ENCODE peak calls at places on chromosomes 4 and X, in eight cellular contexts. I is stimulated activated CD8-positive, alpha-beta memory T cell treated with anti-CD3 and anti-CD28 coated beads, Interleukin-7, amount 100 ng/mL, for 1 hour; E is epithelial cell of proximal tubule; U is OCI-LY7; A is HL-60; L is stimulated activated naive CD8-positive, alpha-beta T cell treated with anti-CD3 and anti-CD28 coated beads, Interleukin-15, Interleukin-2, amounts not matched to agents 100 U/mL and 50 U/mL, for 24 hours; X is activated T-helper 2 cell treated with anti-CD3 and anti-CD28 coated beads, Interferon-gamma antibody, Interleukin-2, Interleukin-4, amounts not matched to agents 10 μg/mL and 5 μg/mL and 100 μg/mL, durations not matched to agents 14 hours and 24 hours and 36 hours; Z is NCI-H510A treated with DMSO at 0.1 percent for 48 hours. S is an unnamed sample.

GRCh38 chr4:1001561-1002130 is 8.4 kb upstream of the SLC26A1 start:
- DNase-seq in E (no peak), A (no peak), X (no peak), U (no peak), L (no peak), Z (no peak), I (no peak), S (no peak)

GRCh38 chrX:20315140-20315539 is 48.4 kb upstream of the RPS6KA3 start:
- DNase-seq in X (no peak), L (no peak), Z (no peak), U (peak; percentile 75), E (no peak), I (no peak), A (peak; percentile 31), S (no peak)

GRCh38 chrX:53086464-53086863 is 4.3 kb downstream of the TSPYL2 start:
- DNase-seq in Z (no peak), U (no peak), I (no peak), A (no peak), E (no peak), X (no peak), L (no peak), S (peak; percentile 6)

GRCh38 chrX:38110231-38110630 is 103.9 kb downstream of the SYTL5 start:
- DNase-seq in L (no peak), Z (no peak), A (no peak), U (no peak), I (no peak), X (no peak), E (no peak), S (no peak)

GRCh38 chrX:123361371-123361770 is 177.3 kb downstream of the GRIA3 start:
- DNase-seq in Z (no peak), E (no peak), A (no peak), I (no peak), L (no peak), X (no peak), U (no peak), S (no peak)

GRCh38 chr4:168076989-168077725 is 15.2 kb upstream of the ANXA10 start:
- DNase-seq in Z (peak; percentile 44), E (peak; percentile 12), U (peak; percentile 52), I (no peak), L (peak; percentile 59), A (peak; percentile 11), X (peak; percentile 8), S (no peak)

GRCh38 chr4:60482921-60483351 is 717.2 kb upstream of the ADGRL3 start:
- DNase-seq in I (no peak), X (no peak), A (no peak), L (no peak), U (no peak), E (no peak), Z (no peak), S (no peak)

GRCh38 chrX:47840106-47840505 is 3.4 kb downstream of the ZNF81 start:
- DNase-seq in X (no peak), L (no peak), U (no peak), I (no peak), Z (no peak), E (no peak), A (no peak), S (no peak)

GRCh38 chr4:25551608-25552007 is 104.0 kb upstream of the SLC34A2 start:
- DNase-seq in Z (no peak), X (no peak), L (no peak), E (no peak), A (no peak), U (no peak), I (no peak), S (no peak)

GRCh38 chrX:119606508-119607389 is 525 bp upstream of the NKRF start:
- DNase-seq in A (no peak), E (peak; percentile 47), I (no peak), Z (peak; percentile 71), L (no peak), U (no peak), X (no peak), S (no peak)

GRCh38 chr4:185219551-185220344 is 10.3 kb downstream of the SNX25 start:
- DNase-seq in Z (no peak), X (no peak), L (no peak), I (no peak), U (peak; percentile 65), A (no peak), E (no peak), S (peak; percentile 37)

GRCh38 chr4:84099591-84099990 is 399.5 kb downstream of the NKX6-1 start:
- DNase-seq in U (no peak), A (no peak), E (no peak), X (no peak), L (no peak), I (no peak), Z (no peak), S (no peak)

GRCh38 chr4:18847276-18847890 is 825.8 kb upstream of the LCORL start:
- DNase-seq in Z (no peak), E (no peak), U (no peak), I (no peak), X (no peak), L (no peak), A (no peak), S (no peak)

GRCh38 chr4:107600993-107601392 is 119.0 kb downstream of the PAPSS1 start:
- DNase-seq in Z (no peak), A (no peak), E (no peak), U (no peak), X (no peak), L (no peak), I (no peak), S (no peak)

GRCh38 chr4:185637162-185637875 is 102.0 kb upstream of the PDLIM3 start:
- DNase-seq in I (no peak), Z (peak; percentile 77), A (no peak), E (no peak), X (no peak), U (no peak), L (no peak), S (no peak)

GRCh38 chr4:40662962-40663604 is 33.4 kb upstream of the RBM47 start:
- DNase-seq in L (peak; percentile 17), A (no peak), I (no peak), E (peak; percentile 75), X (no peak), U (no peak), Z (peak; percentile 99), S (no peak)

GRCh38 chrX:13690836-13691235 is 1.9 kb downstream of the RAB9A start:
- DNase-seq in L (no peak), E (no peak), X (no peak), Z (no peak), A (no peak), I (no peak), U (peak; percentile 21), S (no peak)

GRCh38 chrX:16112428-16112827 is 10.9 kb upstream of the GRPR start:
- DNase-seq in L (no peak), X (no peak), I (no peak), A (no peak), U (peak; percentile 27), Z (no peak), E (no peak), S (no peak)

GRCh38 chr4:109947918-109948317 is 35.2 kb downstream of the EGF start:
- DNase-seq in X (no peak), I (no peak), A (no peak), Z (no peak), U (no peak), L (no peak), E (no peak), S (no peak)

GRCh38 chr4:10162341-10163000 is 45.9 kb upstream of the WDR1 start:
- DNase-seq in A (no peak), L (no peak), U (no peak), I (no peak), Z (no peak), E (no peak), X (no peak), S (no peak)

GRCh38 chrX:42686706-42687105 is 91.3 kb downstream of the PPP1R2C start:
- DNase-seq in Z (no peak), X (no peak), A (no peak), U (no peak), I (no peak), E (no peak), L (no peak), S (no peak)

GRCh38 chr4:15451866-15452765 is 17.6 kb upstream of the CC2D2A start:
- DNase-seq in Z (no peak), U (no peak), L (no peak), I (no peak), E (no peak), A (no peak), X (no peak), S (no peak)

GRCh38 chr4:41622816-41623215 is 84.9 kb downstream of the LIMCH1 start:
- DNase-seq in L (no peak), Z (no peak), U (no peak), I (no peak), X (no peak), A (no peak), E (no peak), S (no peak)

GRCh38 chr4:87502580-87503238 is 26.5 kb downstream of the SPARCL1 start:
- DNase-seq in Z (no peak), E (peak; percentile 51), A (no peak), X (no peak), U (no peak), I (no peak), L (no peak), S (no peak)

GRCh38 chr4:173935622-173936405 is 347.7 kb downstream of the FBXO8 start:
- DNase-seq in I (no peak), Z (no peak), L (no peak), X (no peak), U (no peak), E (no peak), A (no peak), S (no peak)

GRCh38 chrX:107541244-107541643 is 87.1 kb upstream of the PRPS1 start:
- DNase-seq in L (no peak), I (no peak), A (no peak), E (no peak), U (peak; percentile 6), Z (no peak), X (no peak), S (no peak)

GRCh38 chrX:653316-653715 is 22.7 kb downstream of the SHOX start:
- DNase-seq in L (no peak), X (no peak), I (no peak), Z (no peak), E (no peak), U (no peak), A (no peak), S (no peak)

GRCh38 chr4:169922632-169923276 is 103.4 kb downstream of the MFAP3L start:
- DNase-seq in L (no peak), U (no peak), E (no peak), I (no peak), Z (no peak), X (no peak), A (no peak), S (no peak)

GRCh38 chr4:7158991-7159390 is 33.3 kb upstream of the SORCS2 start:
- DNase-seq in Z (no peak), X (no peak), A (no peak), U (no peak), E (no peak), I (no peak), L (no peak), S (no peak)

GRCh38 chrX:115174548-115174947 is 14.7 kb upstream of the RBMXL3 start:
- DNase-seq in X (no peak), A (no peak), E (no peak), L (no peak), I (no peak), U (no peak), Z (no peak), S (no peak)